ENCODE peak calls at places on chromosomes 11 and 22, in nine cellular contexts. One of them, this sample, is unnamed.

GRCh38 chr11:103920449-103920848 is 116.0 kb upstream of the DDI1 start:
- DNase-seq in A549: no peak
- DNase-seq in heart left ventricle: no peak
- DNase-seq in uterus: no peak
- DNase-seq in thyroid gland: no peak
- DNase-seq in HCT116: no peak
- DNase-seq in esophagus squamous epithelium: no peak
- DNase-seq in body of pancreas: no peak
- DNase-seq in spleen: no peak
- DNase-seq in this sample: no peak

GRCh38 chr11:8091671-8092070 is 10.7 kb downstream of the TUB start:
- DNase-seq in A549: no peak
- DNase-seq in heart left ventricle: no peak
- DNase-seq in uterus: peak; percentile 13
- DNase-seq in thyroid gland: no peak
- DNase-seq in HCT116: no peak
- DNase-seq in esophagus squamous epithelium: no peak
- DNase-seq in body of pancreas: no peak
- DNase-seq in spleen: peak; percentile 47
- DNase-seq in this sample: no peak

GRCh38 chr11:67629386-67630229 is at the start of gene NUDT8:
- DNase-seq in A549: peak; percentile 84
- DNase-seq in heart left ventricle: peak; percentile 87
- DNase-seq in uterus: peak; percentile 79
- DNase-seq in thyroid gland: peak; percentile 77
- DNase-seq in HCT116: peak; percentile 63
- DNase-seq in esophagus squamous epithelium: no peak
- DNase-seq in body of pancreas: peak; percentile 83
- DNase-seq in spleen: peak; percentile 98
- DNase-seq in this sample: peak; percentile 92

GRCh38 chr11:119091966-119092879 is 7.5 kb downstream of the HMBS start:
- DNase-seq in A549: no peak
- DNase-seq in heart left ventricle: no peak
- DNase-seq in uterus: no peak
- DNase-seq in thyroid gland: peak; percentile 30
- DNase-seq in HCT116: no peak
- DNase-seq in esophagus squamous epithelium: no peak
- DNase-seq in body of pancreas: no peak
- DNase-seq in spleen: no peak
- DNase-seq in this sample: no peak

GRCh38 chr11:69867076-69868002 is 48.1 kb upstream of the FGF3 start:
- DNase-seq in A549: no peak
- DNase-seq in heart left ventricle: no peak
- DNase-seq in uterus: no peak
- DNase-seq in thyroid gland: no peak
- DNase-seq in HCT116: no peak
- DNase-seq in esophagus squamous epithelium: no peak
- DNase-seq in body of pancreas: peak; percentile 21
- DNase-seq in spleen: no peak
- DNase-seq in this sample: peak; percentile 30

GRCh38 chr11:126879516-126879915 is 121.1 kb downstream of the KIRREL3 start:
- DNase-seq in A549: no peak
- DNase-seq in heart left ventricle: no peak
- DNase-seq in uterus: no peak
- DNase-seq in thyroid gland: no peak
- DNase-seq in HCT116: no peak
- DNase-seq in esophagus squamous epithelium: no peak
- DNase-seq in body of pancreas: no peak
- DNase-seq in spleen: no peak
- DNase-seq in this sample: no peak

GRCh38 chr11:33687733-33688479 is 12.7 kb downstream of the C11orf91 start:
- DNase-seq in A549: peak; percentile 70
- DNase-seq in heart left ventricle: no peak
- DNase-seq in uterus: peak; percentile 56
- DNase-seq in thyroid gland: peak; percentile 68
- DNase-seq in HCT116: peak; percentile 60
- DNase-seq in esophagus squamous epithelium: no peak
- DNase-seq in body of pancreas: peak; percentile 52
- DNase-seq in spleen: no peak
- DNase-seq in this sample: peak; percentile 62

GRCh38 chr22:36239401-36240171 is at the start of gene APOL2:
- DNase-seq in A549: peak; percentile 82
- DNase-seq in heart left ventricle: peak; percentile 92
- DNase-seq in uterus: peak; percentile 95
- DNase-seq in thyroid gland: peak; percentile 95
- DNase-seq in HCT116: peak; percentile 83
- DNase-seq in esophagus squamous epithelium: peak; percentile 51
- DNase-seq in body of pancreas: peak; percentile 93
- DNase-seq in spleen: peak; percentile 97
- DNase-seq in this sample: peak; percentile 92

GRCh38 chr11:61148016-61148640 is 13.1 kb downstream of the VPS37C start:
- DNase-seq in A549: no peak
- DNase-seq in heart left ventricle: peak; percentile 6
- DNase-seq in uterus: no peak
- DNase-seq in thyroid gland: no peak
- DNase-seq in HCT116: no peak
- DNase-seq in esophagus squamous epithelium: no peak
- DNase-seq in body of pancreas: peak; percentile 46
- DNase-seq in spleen: peak; percentile 33
- DNase-seq in this sample: no peak

GRCh38 chr11:116563713-116564050 is 209.1 kb downstream of the BUD13 start:
- DNase-seq in A549: no peak
- DNase-seq in heart left ventricle: no peak
- DNase-seq in uterus: no peak
- DNase-seq in thyroid gland: peak; percentile 32
- DNase-seq in HCT116: no peak
- DNase-seq in esophagus squamous epithelium: no peak
- DNase-seq in body of pancreas: no peak
- DNase-seq in spleen: no peak
- DNase-seq in this sample: no peak

GRCh38 chr11:116557261-116557660 is 215.5 kb downstream of the BUD13 start:
- DNase-seq in A549: no peak
- DNase-seq in heart left ventricle: no peak
- DNase-seq in uterus: no peak
- DNase-seq in thyroid gland: no peak
- DNase-seq in HCT116: no peak
- DNase-seq in esophagus squamous epithelium: no peak
- DNase-seq in body of pancreas: no peak
- DNase-seq in spleen: no peak
- DNase-seq in this sample: no peak

GRCh38 chr11:116563028-116563712 is 209.6 kb downstream of the BUD13 start:
- DNase-seq in A549: peak; percentile 20
- DNase-seq in heart left ventricle: peak; percentile 29
- DNase-seq in uterus: no peak
- DNase-seq in thyroid gland: peak; percentile 93
- DNase-seq in HCT116: no peak
- DNase-seq in esophagus squamous epithelium: no peak
- DNase-seq in body of pancreas: peak; percentile 74
- DNase-seq in spleen: no peak
- DNase-seq in this sample: no peak

GRCh38 chr11:116556483-116556882 is 216.3 kb downstream of the BUD13 start:
- DNase-seq in A549: no peak
- DNase-seq in heart left ventricle: no peak
- DNase-seq in uterus: no peak
- DNase-seq in thyroid gland: no peak
- DNase-seq in HCT116: no peak
- DNase-seq in esophagus squamous epithelium: no peak
- DNase-seq in body of pancreas: no peak
- DNase-seq in spleen: no peak
- DNase-seq in this sample: no peak

DNA sequence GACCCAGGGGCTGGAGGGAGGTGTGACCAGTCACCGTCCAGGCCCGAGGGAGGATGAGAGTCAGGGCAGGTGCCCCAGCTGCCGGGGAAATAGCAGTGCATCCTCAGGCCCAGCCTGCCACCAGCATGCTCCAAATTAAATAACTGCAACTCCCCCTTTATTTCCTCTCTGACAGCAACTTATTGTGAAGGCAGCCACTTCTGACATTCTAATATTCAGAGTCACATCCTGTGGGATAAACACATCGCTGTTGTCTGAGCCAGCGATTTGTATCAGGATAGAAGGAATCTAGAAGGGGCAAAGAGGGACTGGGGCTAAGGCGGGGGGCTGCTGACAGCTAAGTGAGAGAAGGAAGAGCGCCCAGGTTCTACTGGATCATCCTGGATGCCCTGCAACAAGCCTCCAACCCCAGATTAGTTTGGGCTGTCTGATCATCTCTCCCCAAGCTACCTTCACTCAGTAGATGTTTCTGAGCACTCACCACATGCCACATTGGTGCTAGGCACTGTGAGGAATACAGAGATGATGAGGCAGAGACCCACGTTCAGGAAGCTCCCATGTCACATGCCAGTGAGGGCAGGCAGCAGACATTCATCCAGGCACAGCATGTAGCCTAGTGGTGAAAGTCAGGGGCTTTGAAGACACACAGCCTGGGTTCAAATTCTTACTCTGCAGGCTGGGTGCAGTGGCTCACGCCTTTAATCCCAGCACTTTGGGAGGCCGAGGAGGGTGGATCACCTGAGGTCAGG is 214.1 kb downstream of the BUD13 start:
- DNase-seq in A549: no peak
- DNase-seq in heart left ventricle: no peak
- DNase-seq in uterus: no peak
- DNase-seq in thyroid gland: no peak
- DNase-seq in HCT116: no peak
- DNase-seq in esophagus squamous epithelium: no peak
- DNase-seq in body of pancreas: no peak
- DNase-seq in spleen: no peak
- DNase-seq in this sample: no peak
- TF ChIP-seq POLR2A in A549: no peak
- TF ChIP-seq POLR2A in heart left ventricle: no peak
- TF ChIP-seq POLR2A in uterus: no peak
- TF ChIP-seq POLR2A in thyroid gland: no peak
- TF ChIP-seq POLR2A in HCT116: no peak
- TF ChIP-seq POLR2A in esophagus squamous epithelium: no peak
- TF ChIP-seq POLR2A in body of pancreas: no peak
- TF ChIP-seq POLR2A in spleen: no peak
- TF ChIP-seq POLR2A in this sample: no peak

GRCh38 chr11:28836285-28837081 is 728.3 kb downstream of the METTL15 start:
- DNase-seq in A549: peak; percentile 78
- DNase-seq in heart left ventricle: no peak
- DNase-seq in uterus: no peak
- DNase-seq in thyroid gland: no peak
- DNase-seq in HCT116: no peak
- DNase-seq in esophagus squamous epithelium: no peak
- DNase-seq in body of pancreas: no peak
- DNase-seq in spleen: no peak
- DNase-seq in this sample: no peak
- H3K27ac ChIP-seq in A549: peak overlapping the region; percentile 99
- H3K27ac ChIP-seq in heart left ventricle: no peak overlapping the region
- H3K27ac ChIP-seq in uterus: no peak overlapping the region
- H3K27ac ChIP-seq in thyroid gland: no peak overlapping the region
- H3K27ac ChIP-seq in HCT116: no peak overlapping the region
- H3K27ac ChIP-seq in esophagus squamous epithelium: no peak overlapping the region
- H3K27ac ChIP-seq in body of pancreas: no peak overlapping the region
- H3K27ac ChIP-seq in spleen: no peak overlapping the region
- H3K27ac ChIP-seq in this sample: no peak overlapping the region

DNA sequence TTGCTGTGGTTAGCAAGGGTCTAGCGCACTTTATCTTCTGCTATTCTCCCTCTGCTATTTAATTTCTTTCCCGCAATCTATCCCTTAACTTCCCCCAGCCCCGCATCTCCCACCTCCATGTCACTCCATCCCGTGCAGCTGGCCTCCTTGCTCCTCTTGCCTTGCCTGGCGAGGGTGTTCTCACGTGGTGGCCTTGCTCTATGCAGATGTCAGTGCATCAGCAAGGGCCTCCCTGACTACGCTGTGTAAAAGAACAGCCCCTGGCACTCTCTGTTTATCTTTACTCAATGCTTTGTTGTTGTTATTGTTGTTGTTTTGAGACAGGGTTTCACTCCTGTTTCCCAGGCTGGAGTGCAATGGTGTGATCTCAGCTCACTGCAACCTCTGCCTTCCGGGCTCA is 114.4 kb upstream of the NNMT start:
- DNase-seq in A549: no peak
- DNase-seq in heart left ventricle: no peak
- DNase-seq in uterus: peak; percentile 51
- DNase-seq in thyroid gland: no peak
- DNase-seq in HCT116: no peak
- DNase-seq in esophagus squamous epithelium: no peak
- DNase-seq in body of pancreas: no peak
- DNase-seq in spleen: no peak
- DNase-seq in this sample: no peak
- TF ChIP-seq POLR2A in A549: no peak
- TF ChIP-seq POLR2A in heart left ventricle: no peak
- TF ChIP-seq POLR2A in uterus: no peak
- TF ChIP-seq POLR2A in thyroid gland: peak; percentile 25
- TF ChIP-seq POLR2A in HCT116: no peak
- TF ChIP-seq POLR2A in esophagus squamous epithelium: no peak
- TF ChIP-seq POLR2A in body of pancreas: no peak
- TF ChIP-seq POLR2A in spleen: no peak
- TF ChIP-seq POLR2A in this sample: no peak

GRCh38 chr11:6747097-6747662 is 24.6 kb downstream of the OR2AG2 start:
- DNase-seq in A549: no peak
- DNase-seq in heart left ventricle: no peak
- DNase-seq in uterus: no peak
- DNase-seq in thyroid gland: no peak
- DNase-seq in HCT116: no peak
- DNase-seq in esophagus squamous epithelium: no peak
- DNase-seq in body of pancreas: no peak
- DNase-seq in spleen: no peak
- DNase-seq in this sample: no peak

GRCh38 chr11:6745018-6745417 is 26.8 kb downstream of the OR2AG2 start:
- DNase-seq in A549: no peak
- DNase-seq in heart left ventricle: no peak
- DNase-seq in uterus: no peak
- DNase-seq in thyroid gland: no peak
- DNase-seq in HCT116: no peak
- DNase-seq in esophagus squamous epithelium: no peak
- DNase-seq in body of pancreas: no peak
- DNase-seq in spleen: no peak
- DNase-seq in this sample: no peak

GRCh38 chr11:6746626-6747025 is 25.1 kb downstream of the OR2AG2 start:
- DNase-seq in A549: no peak
- DNase-seq in heart left ventricle: no peak
- DNase-seq in uterus: no peak
- DNase-seq in thyroid gland: no peak
- DNase-seq in HCT116: no peak
- DNase-seq in esophagus squamous epithelium: no peak
- DNase-seq in body of pancreas: no peak
- DNase-seq in spleen: no peak
- DNase-seq in this sample: no peak

GRCh38 chr11:6745465-6746015 is 26.2 kb downstream of the OR2AG2 start:
- DNase-seq in A549: no peak
- DNase-seq in heart left ventricle: no peak
- DNase-seq in uterus: no peak
- DNase-seq in thyroid gland: no peak
- DNase-seq in HCT116: no peak
- DNase-seq in esophagus squamous epithelium: no peak
- DNase-seq in body of pancreas: no peak
- DNase-seq in spleen: no peak
- DNase-seq in this sample: no peak

DNA sequence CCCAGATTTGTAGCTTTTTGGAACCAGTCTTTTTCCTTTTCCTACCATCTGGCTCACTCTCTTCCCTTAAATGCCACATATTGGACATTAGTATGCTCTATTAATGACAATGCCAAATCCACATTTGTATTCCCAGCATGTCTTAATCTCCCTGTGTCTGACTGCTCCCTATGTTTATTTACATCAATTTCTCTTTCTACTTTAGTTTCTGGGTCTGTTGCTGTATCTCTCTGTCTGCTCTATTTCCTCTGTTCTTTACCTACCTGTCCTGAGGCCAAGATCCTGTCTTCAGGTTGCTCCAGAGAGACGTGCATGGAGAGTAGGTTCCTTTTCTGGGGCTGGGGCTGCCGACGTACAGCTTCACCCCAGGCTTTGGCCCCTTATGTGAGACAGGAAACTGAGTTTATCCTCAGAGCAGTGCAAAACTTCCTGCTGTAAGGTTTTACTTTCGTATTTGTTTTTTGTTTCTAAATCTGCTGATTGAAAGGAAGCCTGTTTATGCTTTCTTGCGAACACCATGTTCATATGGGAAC is 25.6 kb downstream of the OR2AG2 start:
- DNase-seq in A549: no peak
- DNase-seq in heart left ventricle: no peak
- DNase-seq in uterus: no peak
- DNase-seq in thyroid gland: no peak
- DNase-seq in HCT116: no peak
- DNase-seq in esophagus squamous epithelium: no peak
- DNase-seq in body of pancreas: no peak
- DNase-seq in spleen: peak; percentile 82
- DNase-seq in this sample: no peak
- H3K27ac ChIP-seq in A549: no peak overlapping the region
- H3K27ac ChIP-seq in heart left ventricle: peak overlapping the region; percentile 65
- H3K27ac ChIP-seq in uterus: peak overlapping the region; percentile 69
- H3K27ac ChIP-seq in thyroid gland: peak overlapping the region; percentile 58
- H3K27ac ChIP-seq in HCT116: no peak overlapping the region
- H3K27ac ChIP-seq in esophagus squamous epithelium: peak overlapping the region; percentile 72
- H3K27ac ChIP-seq in body of pancreas: no peak overlapping the region
- H3K27ac ChIP-seq in spleen: peak overlapping the region; percentile 93
- H3K27ac ChIP-seq in this sample: no peak overlapping the region